ENCODE peak calls at places on chromosomes 3 and 15, in six cellular contexts. N is body of pancreas, K is endothelial cell, D is ovary, P is HFFc6, X is HL-60. B is an unnamed sample.

GRCh38 chr15:39180494-39180930 is 400.4 kb upstream of the THBS1 start:
- DNase-seq in N (no peak), K (no peak), D (no peak), P (peak; percentile 35), X (no peak), B (no peak)

GRCh38 chr3:174767853-174768382 is 91.2 kb upstream of the NAALADL2 start:
- DNase-seq in N (no peak), K (no peak), D (no peak), P (no peak), X (no peak), B (no peak)

GRCh38 chr3:53162672-53163458 is 1.9 kb downstream of the PRKCD start:
- DNase-seq in N (no peak), K (no peak), D (no peak), P (no peak), X (no peak), B (no peak)

GRCh38 chr15:78407889-78408640 is 30.0 kb upstream of the IREB2 start:
- DNase-seq in N (no peak), K (no peak), D (no peak), P (no peak), X (no peak), B (no peak)

GRCh38 chr3:42608586-42608985 is 8.1 kb downstream of the NKTR start:
- DNase-seq in N (no peak), K (no peak), D (no peak), P (no peak), X (no peak), B (no peak)

GRCh38 chr15:22868928-22869327 is 30.5 kb downstream of the NIPA2 start:
- DNase-seq in N (no peak), K (no peak), D (no peak), P (no peak), X (no peak), B (no peak)

GRCh38 chr15:40843885-40844542 is at the start of gene SPINT1:
- DNase-seq in N (peak; percentile 73), K (no peak), D (no peak), P (no peak), X (peak; percentile 40), B (no peak)

GRCh38 chr3:101925564-101925963 is 76.2 kb downstream of the NFKBIZ start:
- DNase-seq in N (no peak), K (no peak), D (no peak), P (no peak), X (no peak), B (no peak)

GRCh38 chr3:25277503-25277902 is 150.6 kb upstream of the RARB start:
- DNase-seq in N (no peak), K (no peak), D (no peak), P (no peak), X (no peak), B (no peak)

GRCh38 chr3:37862219-37862711 is 585 bp downstream of the CTDSPL start:
- DNase-seq in N (peak; percentile 44), K (peak; percentile 27), D (peak; percentile 58), P (no peak), X (no peak), B (no peak)

GRCh38 chr3:71218508-71218907 is 365.0 kb downstream of the FOXP1 start:
- DNase-seq in N (no peak), K (no peak), D (no peak), P (no peak), X (no peak), B (no peak)

GRCh38 chr3:167483708-167484475 is 10.1 kb upstream of the SERPINI2 start:
- DNase-seq in N (no peak), K (no peak), D (no peak), P (no peak), X (no peak), B (no peak)

GRCh38 chr3:24628523-24629258 is 134.0 kb upstream of the THRB start:
- DNase-seq in N (no peak), K (no peak), D (no peak), P (no peak), X (no peak), B (no peak)

GRCh38 chr3:133670525-133670995 is 8.8 kb upstream of the TOPBP1 start:
- DNase-seq in N (no peak), K (no peak), D (no peak), P (no peak), X (no peak), B (no peak)

GRCh38 chr3:174907027-174907426 is 47.9 kb downstream of the NAALADL2 start:
- DNase-seq in N (no peak), K (no peak), D (no peak), P (no peak), X (no peak), B (no peak)

GRCh38 chr3:181362378-181362777 is 349.3 kb upstream of the SOX2 start:
- DNase-seq in N (no peak), K (no peak), D (no peak), P (no peak), X (no peak), B (no peak)

GRCh38 chr15:63250312-63250965 is 27.0 kb upstream of the APH1B start:
- DNase-seq in N (no peak), K (no peak), D (no peak), P (peak; percentile 100), X (no peak), B (no peak)

GRCh38 chr15:62186578-62186977 is 21.5 kb upstream of the C2CD4B start:
- DNase-seq in N (no peak), K (no peak), D (no peak), P (no peak), X (no peak), B (no peak)

GRCh38 chr15:101028772-101029438 is 109.7 kb downstream of the LRRK1 start:
- DNase-seq in N (no peak), K (no peak), D (peak; percentile 7), P (no peak), X (no peak), B (peak; percentile 49)

GRCh38 chr15:70026991-70027390 is 70.7 kb downstream of the TLE3 start:
- DNase-seq in N (no peak), K (no peak), D (no peak), P (no peak), X (no peak), B (no peak)

GRCh38 chr15:75347222-75348033 is 589 bp downstream of the NEIL1 start:
- DNase-seq in N (peak; percentile 67), K (peak; percentile 63), D (peak; percentile 69), P (no peak), X (no peak), B (no peak)

GRCh38 chr15:75348034-75348562 is 1.3 kb downstream of the NEIL1 start:
- DNase-seq in N (no peak), K (no peak), D (no peak), P (no peak), X (no peak), B (no peak)

GRCh38 chr15:75349851-75350588 is 3.2 kb downstream of the NEIL1 start:
- DNase-seq in N (no peak), K (no peak), D (no peak), P (no peak), X (peak; percentile 95), B (no peak)

GRCh38 chr15:75346796-75347221 is at the start of gene NEIL1:
- DNase-seq in N (no peak), K (peak; percentile 63), D (no peak), P (no peak), X (no peak), B (no peak)

GRCh38 chr15:75348563-75349350 is 1.9 kb downstream of the NEIL1 start:
- DNase-seq in N (peak; percentile 49), K (no peak), D (no peak), P (no peak), X (no peak), B (no peak)
- TF ChIP-seq CTCF in N (no peak), K (no peak), D (no peak), P (no peak), X (no peak), B (no peak)

GRCh38 chr3:187679638-187680396 is 9.6 kb upstream of the SST start:
- DNase-seq in N (peak; percentile 85), K (peak; percentile 89), D (peak; percentile 73), P (peak; percentile 55), X (peak; percentile 61), B (peak; percentile 78)
- TF ChIP-seq CTCF in N (peak; percentile 75), K (peak; percentile 83), D (peak; percentile 55), P (peak; percentile 93), X (peak; percentile 83), B (peak; percentile 91)

DNA sequence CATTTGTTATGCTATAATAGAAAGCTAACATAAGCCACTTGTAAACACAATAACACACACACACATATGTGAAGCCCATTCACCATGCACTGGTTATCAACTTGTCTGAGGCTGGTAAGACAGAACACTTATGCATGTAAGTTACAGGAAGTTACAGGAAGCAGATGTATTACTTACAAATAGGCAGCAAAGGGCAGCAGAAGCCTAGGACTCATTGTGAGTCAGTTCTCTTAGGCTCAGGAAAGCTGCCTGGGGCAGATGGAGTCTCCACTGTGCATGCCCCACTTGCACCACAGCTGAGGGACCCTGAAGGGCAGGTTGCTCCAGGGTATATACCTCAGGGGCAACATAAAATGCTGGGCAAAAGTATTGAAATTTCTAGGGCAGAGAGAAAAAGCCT is 748.8 kb upstream of the CCDC54 start:
- DNase-seq in N (no peak), K (no peak), D (no peak), P (peak; percentile 46), X (no peak), B (no peak)
- TF ChIP-seq CTCF in N (no peak), K (no peak), D (no peak), P (peak; percentile 15), X (no peak), B (no peak)

GRCh38 chr3:123447749-123448502 is 964 bp downstream of the ADCY5 start:
- DNase-seq in N (peak; percentile 27), K (peak; percentile 76), D (peak; percentile 33), P (no peak), X (peak; percentile 5), B (peak; percentile 76)
- TF ChIP-seq CTCF in N (no peak), K (no peak), D (no peak), P (no peak), X (no peak), B (peak; percentile 56)